ENCODE peak calls at places on chromosomes 4 and X, in five cellular contexts. N is B cell, M is lung, Q is GM10248, W is omental fat pad. K is an unnamed sample.

GRCh38 chr4:105399535-105400161 is 74.2 kb downstream of the PPA2 start:
- DNase-seq in N (no peak), M (no peak), Q (no peak), W (no peak), K (no peak)

GRCh38 chr4:98828801-98829200 is 100.1 kb downstream of the EIF4E start:
- DNase-seq in N (peak), M (no peak), Q (no peak), W (no peak), K (no peak)

GRCh38 chrX:9231491-9231890 is 197.6 kb upstream of the FAM9B start:
- DNase-seq in N (no peak), M (no peak), Q (no peak), W (no peak), K (no peak)

GRCh38 chr4:127622923-127623754 is 9.6 kb upstream of the INTU start:
- DNase-seq in N (peak), M (no peak), Q (no peak), W (no peak), K (peak)

GRCh38 chr4:15455290-15455689 is 14.4 kb upstream of the CC2D2A start:
- DNase-seq in N (no peak), M (no peak), Q (no peak), W (no peak), K (no peak)

GRCh38 chr4:7045961-7046921 is 3.1 kb downstream of the TADA2B start:
- DNase-seq in N (no peak), M (no peak), Q (peak), W (no peak), K (no peak)

GRCh38 chr4:48968814-48969213 is 17.3 kb upstream of the CWH43 start:
- DNase-seq in N (no peak), M (no peak), Q (no peak), W (no peak), K (no peak)

GRCh38 chr4:3250956-3251690 is 2.2 kb downstream of the MSANTD1 start:
- DNase-seq in N (no peak), M (peak), Q (no peak), W (no peak), K (no peak)

GRCh38 chr4:70761276-70761816 is 39.6 kb downstream of the RUFY3 start:
- DNase-seq in N (no peak), M (no peak), Q (no peak), W (no peak), K (no peak)

GRCh38 chr4:112593438-112594133 is 43.1 kb downstream of the ZGRF1 start:
- DNase-seq in N (no peak), M (no peak), Q (peak), W (no peak), K (no peak)

GRCh38 chr4:48375651-48376291 is 34.4 kb downstream of the SLAIN2 start:
- DNase-seq in N (no peak), M (no peak), Q (no peak), W (no peak), K (no peak)

GRCh38 chrX:150348365-150348764 is 14.8 kb upstream of the MAMLD1 start:
- DNase-seq in N (no peak), M (no peak), Q (no peak), W (no peak), K (no peak)

GRCh38 chr4:134027931-134028330 is 173.7 kb downstream of the PABPC4L start:
- DNase-seq in N (no peak), M (no peak), Q (no peak), W (no peak), K (no peak)

GRCh38 chr4:89447543-89447942 is 139.9 kb upstream of the GPRIN3 start:
- DNase-seq in N (no peak), M (no peak), Q (no peak), W (no peak), K (no peak)

GRCh38 chr4:36351082-36351666 is 69.8 kb downstream of the DTHD1 start:
- DNase-seq in N (peak), M (peak), Q (peak), W (peak), K (peak)

GRCh38 chr4:148286043-148286442 is 156.2 kb downstream of the NR3C2 start:
- DNase-seq in N (no peak), M (no peak), Q (no peak), W (no peak), K (no peak)

GRCh38 chrX:41621236-41621651 is 67.5 kb upstream of the GPR34 start:
- DNase-seq in N (no peak), M (no peak), Q (no peak), W (no peak), K (no peak)

GRCh38 chr4:23207059-23207458 is 514.3 kb downstream of the GBA3 start:
- DNase-seq in N (no peak), M (no peak), Q (no peak), W (no peak), K (no peak)

GRCh38 chr4:23847158-23847557 is 42.7 kb downstream of the PPARGC1A start:
- DNase-seq in N (no peak), M (no peak), Q (no peak), W (no peak), K (no peak)

GRCh38 chr4:56505269-56506109 is at the start of gene ARL9:
- DNase-seq in N (peak), M (peak), Q (peak), W (no peak), K (peak)

GRCh38 chr4:74197123-74197522 is 39.2 kb downstream of the MTHFD2L start:
- DNase-seq in N (no peak), M (no peak), Q (no peak), W (no peak), K (no peak)

GRCh38 chr4:37685211-37685725 is 908 bp downstream of the RELL1 start:
- DNase-seq in N (peak), M (no peak), Q (no peak), W (no peak), K (no peak)

GRCh38 chrX:38806054-38806389 is 4.8 kb downstream of the MID1IP1 start:
- DNase-seq in N (no peak), M (no peak), Q (no peak), W (no peak), K (no peak)

GRCh38 chr4:122679946-122680345 is 52.6 kb upstream of the BBS12 start:
- DNase-seq in N (no peak), M (no peak), Q (no peak), W (no peak), K (no peak)

GRCh38 chrX:46758163-46758955 is 559 bp downstream of the SLC9A7 start:
- DNase-seq in N (no peak), M (no peak), Q (no peak), W (no peak), K (no peak)

GRCh38 chrX:133290076-133290475 is 71.9 kb upstream of the TFDP3 start:
- DNase-seq in N (no peak), M (no peak), Q (no peak), W (no peak), K (no peak)

GRCh38 chr4:122978109-122978508 is 55.7 kb upstream of the NUDT6 start:
- DNase-seq in N (no peak), M (no peak), Q (no peak), W (no peak), K (no peak)

GRCh38 chr4:113043591-113043990 is 5.9 kb upstream of the ANK2 start:
- DNase-seq in N (no peak), M (no peak), Q (no peak), W (no peak), K (no peak)

GRCh38 chr4:5635826-5636196 is 72.5 kb downstream of the EVC2 start:
- DNase-seq in N (no peak), M (no peak), Q (no peak), W (no peak), K (no peak)

GRCh38 chr4:139865537-139865936 is 199.9 kb downstream of the MGST2 start:
- DNase-seq in N (no peak), M (no peak), Q (no peak), W (no peak), K (no peak)
- TF ChIP-seq CTCF in N (no peak), M (no peak), Q (no peak), W (no peak), K (no peak)

DNA sequence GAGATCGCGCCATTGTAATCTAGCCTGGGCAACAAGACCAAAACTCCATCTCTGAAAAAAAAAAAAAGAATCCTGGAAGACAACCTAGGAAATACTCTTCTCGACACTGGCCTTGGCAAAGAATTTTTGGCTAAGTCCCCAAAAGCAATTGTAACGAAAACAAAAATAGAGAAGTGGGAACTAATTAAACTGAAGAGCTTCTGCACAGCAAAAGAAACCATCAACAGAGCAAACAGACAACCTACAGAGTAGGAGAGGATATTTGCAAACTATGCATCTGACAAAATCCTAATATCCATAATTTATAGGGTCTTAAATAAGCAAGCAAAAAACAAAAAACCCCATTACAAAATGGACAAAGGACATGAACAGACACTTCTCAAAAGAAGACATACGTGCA is 76.5 kb upstream of the DUSP21 start:
- DNase-seq in N (no peak), M (no peak), Q (no peak), W (no peak), K (no peak)
- TF ChIP-seq CTCF in N (no peak), M (no peak), Q (no peak), W (no peak), K (no peak)

GRCh38 chrX:104253567-104254441 is 929 bp downstream of the ESX1 start:
- DNase-seq in N (no peak), M (no peak), Q (no peak), W (no peak), K (no peak)
- TF ChIP-seq CTCF in N (no peak), M (no peak), Q (no peak), W (no peak), K (no peak)

GRCh38 chr4:26418850-26419249 is 71.4 kb downstream of the CCKAR start:
- DNase-seq in N (no peak), M (no peak), Q (no peak), W (no peak), K (no peak)

GRCh38 chr4:26424143-26424542 is 66.1 kb downstream of the CCKAR start:
- DNase-seq in N (no peak), M (no peak), Q (no peak), W (no peak), K (no peak)

GRCh38 chr4:26418107-26418506 is 72.2 kb downstream of the CCKAR start:
- DNase-seq in N (no peak), M (no peak), Q (no peak), W (no peak), K (no peak)

GRCh38 chr4:26420903-26421302 is 69.4 kb downstream of the CCKAR start:
- DNase-seq in N (no peak), M (no peak), Q (no peak), W (no peak), K (no peak)

DNA sequence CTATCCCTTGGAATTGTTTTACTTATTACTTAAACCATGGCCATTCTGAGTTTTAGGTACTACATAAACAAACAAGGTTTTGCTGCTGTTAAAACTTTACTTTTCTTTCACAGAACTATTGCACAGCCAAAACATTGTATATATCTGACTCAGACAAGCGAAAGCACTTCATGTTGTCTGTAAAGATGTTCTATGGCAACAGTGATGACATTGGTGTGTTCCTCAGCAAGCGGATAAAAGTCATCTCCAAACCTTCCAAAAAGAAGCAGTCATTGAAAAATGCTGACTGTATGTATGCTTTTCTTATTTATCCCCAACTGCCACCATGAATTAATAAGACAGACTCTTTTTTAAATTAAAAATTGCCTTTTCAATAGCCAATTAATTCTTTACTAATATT is 69.8 kb downstream of the CCKAR start:
- DNase-seq in N (no peak), M (no peak), Q (no peak), W (no peak), K (no peak)
- TF ChIP-seq CTCF in N (no peak), M (no peak), Q (no peak), W (no peak), K (no peak)

GRCh38 chrX:25534096-25534495 is 518.3 kb upstream of the ARX start:
- DNase-seq in N (no peak), M (no peak), Q (no peak), W (no peak), K (no peak)

GRCh38 chrX:25527596-25527995 is 511.8 kb upstream of the ARX start:
- DNase-seq in N (no peak), M (no peak), Q (no peak), W (no peak), K (no peak)

GRCh38 chrX:25536307-25536970 is 520.7 kb upstream of the ARX start:
- DNase-seq in N (no peak), M (no peak), Q (no peak), W (no peak), K (no peak)

DNA sequence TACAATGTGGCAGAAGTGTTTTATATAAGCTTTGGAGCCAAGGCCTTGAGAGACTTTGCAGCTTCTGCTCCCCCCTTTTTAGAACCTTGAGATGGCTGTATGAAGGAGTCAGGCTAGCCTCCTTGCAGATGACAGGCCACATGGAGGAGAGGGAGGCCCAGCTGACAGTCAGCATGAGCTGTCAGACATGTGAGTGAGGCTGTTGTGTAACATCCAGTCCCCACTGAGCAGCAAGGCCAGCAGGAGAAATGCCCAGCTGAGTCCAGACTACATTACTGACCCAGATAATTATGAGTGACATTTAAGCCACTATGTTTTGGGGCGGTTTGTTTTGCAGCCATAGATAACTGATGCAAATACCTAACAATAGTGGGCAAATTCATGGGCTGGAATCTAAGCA is 515.3 kb upstream of the ARX start:
- DNase-seq in N (no peak), M (no peak), Q (no peak), W (no peak), K (no peak)
- TF ChIP-seq CTCF in N (no peak), M (no peak), Q (no peak), W (no peak), K (no peak)

GRCh38 chr4:140756292-140757219 is at the start of gene TBC1D9:
- DNase-seq in N (peak), M (peak), Q (peak), W (peak), K (peak)
- TF ChIP-seq CTCF in N (peak), M (no peak), Q (no peak), W (no peak), K (no peak)

GRCh38 chrX:55489315-55490009 is at the start of gene USP51:
- DNase-seq in N (peak), M (peak), Q (peak), W (no peak), K (peak)
- TF ChIP-seq CTCF in N (peak), M (no peak), Q (peak), W (no peak), K (no peak)

GRCh38 chr4:184310171-184310567 is 92.5 kb upstream of the ENPP6 start:
- DNase-seq in N (peak), M (peak), Q (peak), W (no peak), K (no peak)
- TF ChIP-seq CTCF in N (peak), M (no peak), Q (peak), W (no peak), K (no peak)

DNA sequence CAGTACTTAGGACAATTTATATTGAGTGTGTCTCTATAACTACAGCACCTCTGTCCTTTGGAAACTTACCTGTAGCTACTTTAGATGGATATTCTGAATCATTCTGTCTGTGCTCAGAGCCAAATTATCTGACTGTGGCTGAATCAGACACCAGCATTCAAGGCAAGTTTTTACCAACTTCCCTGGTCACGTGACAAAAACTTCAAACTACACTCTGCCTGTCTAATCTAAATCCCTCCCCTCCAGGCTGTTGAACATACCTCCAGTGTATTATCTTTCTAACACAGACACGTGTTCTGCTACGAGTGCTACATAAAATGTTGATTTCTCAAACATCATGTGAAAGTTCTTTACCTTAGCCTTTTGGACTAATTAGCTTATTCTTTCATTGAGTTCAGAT is 641.2 kb upstream of the CPEB2 start:
- DNase-seq in N (no peak), M (no peak), Q (no peak), W (no peak), K (no peak)
- TF ChIP-seq CTCF in N (no peak), M (no peak), Q (no peak), W (no peak), K (no peak)

GRCh38 chrX:48606091-48606490 is 8.8 kb downstream of the WDR13 start:
- DNase-seq in N (no peak), M (no peak), Q (no peak), W (no peak), K (no peak)
- TF ChIP-seq CTCF in N (no peak), M (no peak), Q (no peak), W (no peak), K (no peak)

K was measured in mesothelial cell of epicardium.